ENCODE peak calls at places on chromosomes 5 and 9, in nine cellular contexts. One of them, this sample, is unnamed.

GRCh38 chr9:98922721-98923435 is 20.8 kb upstream of the COL15A1 start:
- DNase-seq in Kasumi-1: no peak
- DNase-seq in retina: no peak
- DNase-seq in ureter: no peak
- DNase-seq in T-helper 17 cell: no peak
- DNase-seq in endodermal cell: peak
- DNase-seq in SJSA1: no peak
- DNase-seq in mucosa of gallbladder: no peak
- DNase-seq in NCI-H345: no peak
- DNase-seq in this sample: no peak

GRCh38 chr5:17019324-17019723 is 83.2 kb upstream of the MYO10 start:
- DNase-seq in Kasumi-1: no peak
- DNase-seq in retina: no peak
- DNase-seq in ureter: no peak
- DNase-seq in T-helper 17 cell: no peak
- DNase-seq in endodermal cell: no peak
- DNase-seq in SJSA1: no peak
- DNase-seq in mucosa of gallbladder: no peak
- DNase-seq in NCI-H345: no peak
- DNase-seq in this sample: no peak

GRCh38 chr9:89154651-89155336 is 23.8 kb downstream of the SHC3 start:
- DNase-seq in Kasumi-1: peak
- DNase-seq in retina: no peak
- DNase-seq in ureter: no peak
- DNase-seq in T-helper 17 cell: no peak
- DNase-seq in endodermal cell: no peak
- DNase-seq in SJSA1: no peak
- DNase-seq in mucosa of gallbladder: no peak
- DNase-seq in NCI-H345: no peak
- DNase-seq in this sample: no peak

GRCh38 chr5:108260105-108260857 is 121.6 kb downstream of the FBXL17 start:
- DNase-seq in Kasumi-1: peak
- DNase-seq in retina: peak
- DNase-seq in ureter: peak
- DNase-seq in T-helper 17 cell: peak
- DNase-seq in endodermal cell: peak
- DNase-seq in SJSA1: peak
- DNase-seq in mucosa of gallbladder: peak
- DNase-seq in NCI-H345: peak
- DNase-seq in this sample: peak

GRCh38 chr5:169265888-169266287 is 35.1 kb downstream of the SLIT3 start:
- DNase-seq in Kasumi-1: no peak
- DNase-seq in retina: no peak
- DNase-seq in ureter: no peak
- DNase-seq in T-helper 17 cell: no peak
- DNase-seq in endodermal cell: no peak
- DNase-seq in SJSA1: no peak
- DNase-seq in mucosa of gallbladder: no peak
- DNase-seq in NCI-H345: no peak
- DNase-seq in this sample: no peak

GRCh38 chr5:132473019-132473531 is 17.5 kb downstream of the IRF1 start:
- DNase-seq in Kasumi-1: no peak
- DNase-seq in retina: no peak
- DNase-seq in ureter: no peak
- DNase-seq in T-helper 17 cell: peak
- DNase-seq in endodermal cell: no peak
- DNase-seq in SJSA1: no peak
- DNase-seq in mucosa of gallbladder: peak
- DNase-seq in NCI-H345: no peak
- DNase-seq in this sample: peak

GRCh38 chr5:102668220-102668930 is 86.7 kb upstream of the PAM start:
- DNase-seq in Kasumi-1: no peak
- DNase-seq in retina: no peak
- DNase-seq in ureter: no peak
- DNase-seq in T-helper 17 cell: no peak
- DNase-seq in endodermal cell: no peak
- DNase-seq in SJSA1: no peak
- DNase-seq in mucosa of gallbladder: no peak
- DNase-seq in NCI-H345: peak
- DNase-seq in this sample: no peak

GRCh38 chr9:86250123-86250522 is 9.3 kb downstream of the C9orf153 start:
- DNase-seq in Kasumi-1: no peak
- DNase-seq in retina: no peak
- DNase-seq in ureter: no peak
- DNase-seq in T-helper 17 cell: no peak
- DNase-seq in endodermal cell: no peak
- DNase-seq in SJSA1: no peak
- DNase-seq in mucosa of gallbladder: no peak
- DNase-seq in NCI-H345: no peak
- DNase-seq in this sample: no peak

GRCh38 chr5:56148453-56148971 is 84.6 kb downstream of the ANKRD55 start:
- DNase-seq in Kasumi-1: no peak
- DNase-seq in retina: no peak
- DNase-seq in ureter: no peak
- DNase-seq in T-helper 17 cell: no peak
- DNase-seq in endodermal cell: no peak
- DNase-seq in SJSA1: no peak
- DNase-seq in mucosa of gallbladder: no peak
- DNase-seq in NCI-H345: no peak
- DNase-seq in this sample: peak

GRCh38 chr9:116087751-116088194 is 65.8 kb upstream of the PAPPA start:
- DNase-seq in Kasumi-1: no peak
- DNase-seq in retina: no peak
- DNase-seq in ureter: no peak
- DNase-seq in T-helper 17 cell: no peak
- DNase-seq in endodermal cell: no peak
- DNase-seq in SJSA1: peak
- DNase-seq in mucosa of gallbladder: no peak
- DNase-seq in NCI-H345: no peak
- DNase-seq in this sample: no peak

GRCh38 chr5:143446535-143447226 is 43.2 kb upstream of the NR3C1 start:
- DNase-seq in Kasumi-1: no peak
- DNase-seq in retina: no peak
- DNase-seq in ureter: no peak
- DNase-seq in T-helper 17 cell: no peak
- DNase-seq in endodermal cell: no peak
- DNase-seq in SJSA1: no peak
- DNase-seq in mucosa of gallbladder: no peak
- DNase-seq in NCI-H345: no peak
- DNase-seq in this sample: no peak

GRCh38 chr9:12785251-12785880 is 10.5 kb downstream of the LURAP1L start:
- DNase-seq in Kasumi-1: no peak
- DNase-seq in retina: no peak
- DNase-seq in ureter: peak
- DNase-seq in T-helper 17 cell: no peak
- DNase-seq in endodermal cell: no peak
- DNase-seq in SJSA1: no peak
- DNase-seq in mucosa of gallbladder: peak
- DNase-seq in NCI-H345: no peak
- DNase-seq in this sample: peak

GRCh38 chr9:106892632-106893031 is 29.7 kb downstream of the ZNF462 start:
- DNase-seq in Kasumi-1: no peak
- DNase-seq in retina: no peak
- DNase-seq in ureter: peak
- DNase-seq in T-helper 17 cell: no peak
- DNase-seq in endodermal cell: peak
- DNase-seq in SJSA1: peak
- DNase-seq in mucosa of gallbladder: peak
- DNase-seq in NCI-H345: no peak
- DNase-seq in this sample: peak